ENCODE peak calls at places on chromosome 4, in six cellular contexts. One of them, this sample, is unnamed.

GRCh38 chr4:39637572-39638357 is 900 bp downstream of the SMIM14 start:
- DNase-seq in pons: peak
- DNase-seq in posterior vena cava: peak
- DNase-seq in endothelial cell: peak
- DNase-seq in cardiac muscle cell: peak
- DNase-seq in lower lobe of right lung: peak
- DNase-seq in this sample: no peak

GRCh38 chr4:54571293-54571723 is 86.4 kb upstream of the KIT start:
- DNase-seq in pons: no peak
- DNase-seq in posterior vena cava: no peak
- DNase-seq in endothelial cell: no peak
- DNase-seq in cardiac muscle cell: no peak
- DNase-seq in lower lobe of right lung: no peak
- DNase-seq in this sample: no peak

GRCh38 chr4:151744614-151745013 is 16.2 kb downstream of the GATB start:
- DNase-seq in pons: no peak
- DNase-seq in posterior vena cava: no peak
- DNase-seq in endothelial cell: no peak
- DNase-seq in cardiac muscle cell: peak
- DNase-seq in lower lobe of right lung: no peak
- DNase-seq in this sample: no peak

GRCh38 chr4:10762541-10762940 is 78.0 kb upstream of the CLNK start:
- DNase-seq in pons: no peak
- DNase-seq in posterior vena cava: no peak
- DNase-seq in endothelial cell: no peak
- DNase-seq in cardiac muscle cell: peak
- DNase-seq in lower lobe of right lung: no peak
- DNase-seq in this sample: no peak

GRCh38 chr4:122129061-122129460 is 23.1 kb upstream of the BLTP1 start:
- DNase-seq in pons: no peak
- DNase-seq in posterior vena cava: no peak
- DNase-seq in endothelial cell: no peak
- DNase-seq in cardiac muscle cell: no peak
- DNase-seq in lower lobe of right lung: no peak
- DNase-seq in this sample: no peak

GRCh38 chr4:19686456-19686855 is 565.2 kb upstream of the SLIT2 start:
- DNase-seq in pons: no peak
- DNase-seq in posterior vena cava: no peak
- DNase-seq in endothelial cell: no peak
- DNase-seq in cardiac muscle cell: no peak
- DNase-seq in lower lobe of right lung: no peak
- DNase-seq in this sample: no peak

GRCh38 chr4:40976343-40976742 is 226.6 kb downstream of the NSUN7 start:
- DNase-seq in pons: peak
- DNase-seq in posterior vena cava: no peak
- DNase-seq in endothelial cell: peak
- DNase-seq in cardiac muscle cell: peak
- DNase-seq in lower lobe of right lung: no peak
- DNase-seq in this sample: no peak

GRCh38 chr4:156634612-156635011 is 337.0 kb downstream of the PDGFC start:
- DNase-seq in pons: no peak
- DNase-seq in posterior vena cava: no peak
- DNase-seq in endothelial cell: no peak
- DNase-seq in cardiac muscle cell: peak
- DNase-seq in lower lobe of right lung: no peak
- DNase-seq in this sample: no peak

This sample was measured in effector CD4-positive, alpha-beta T cell.